ENCODE peak calls at places on chromosomes 7 and 10, in nine cellular contexts. T is IMR-90; E is RWPE1; Y is adrenal gland; X is mesenchymal stem cell; V is endodermal cell; J is kidney; U is CD4-positive, CD25-positive, alpha-beta regulatory T cell; C is dorsolateral prefrontal cortex. O is an unnamed sample.

GRCh38 chr10:93085272-93085859 is 11.7 kb downstream of the CYP26A1 start:
- DNase-seq in V (no peak), E (no peak), X (no peak), T (no peak), C (no peak), Y (no peak), U (no peak), J (no peak), O (no peak)

GRCh38 chr7:30594055-30594539 is 581 bp upstream of the GARS1 start:
- DNase-seq in C (no peak), E (peak), X (no peak), V (peak), T (peak), U (peak), Y (peak), J (peak), O (no peak)

GRCh38 chr7:37096341-37096740 is 352.3 kb downstream of the ELMO1 start:
- DNase-seq in U (no peak), T (no peak), C (no peak), J (no peak), E (peak), X (no peak), V (no peak), Y (no peak), O (no peak)

GRCh38 chr10:5971886-5972285 is 5.5 kb downstream of the IL15RA start:
- DNase-seq in J (no peak), U (no peak), V (no peak), Y (no peak), E (no peak), T (no peak), C (no peak), X (no peak), O (no peak)

GRCh38 chr7:139860090-139860773 is 31.2 kb downstream of the TBXAS1 start:
- DNase-seq in T (no peak), U (no peak), E (no peak), C (no peak), X (no peak), V (no peak), J (no peak), Y (peak), O (no peak)

GRCh38 chr10:127910464-127910770 is 3.5 kb downstream of the PTPRE start:
- DNase-seq in E (no peak), U (no peak), J (no peak), T (no peak), Y (no peak), C (no peak), X (peak), V (no peak), O (no peak)

GRCh38 chr7:150947761-150948680 is 30.1 kb downstream of the KCNH2 start:
- DNase-seq in U (no peak), E (no peak), V (no peak), T (no peak), J (peak), Y (peak), X (no peak), C (peak), O (no peak)

GRCh38 chr10:127928021-127928806 is 21.3 kb downstream of the PTPRE start:
- DNase-seq in U (no peak), Y (no peak), C (no peak), X (peak), V (no peak), T (peak), E (no peak), J (no peak), O (no peak)

GRCh38 chr7:724298-724697 is 2.2 kb upstream of the DNAAF5 start:
- DNase-seq in E (no peak), T (no peak), U (no peak), V (no peak), J (no peak), C (no peak), Y (no peak), X (no peak), O (no peak)

GRCh38 chr10:92530421-92530820 is 43.5 kb downstream of the IDE start:
- DNase-seq in E (no peak), T (peak), J (no peak), U (no peak), X (no peak), Y (no peak), C (no peak), V (no peak), O (no peak)

GRCh38 chr10:78973901-78974408 is 94.8 kb upstream of the ZMIZ1 start:
- DNase-seq in J (peak), E (peak), Y (peak), V (peak), X (no peak), C (peak), U (peak), T (peak), O (no peak)

GRCh38 chr7:99109108-99110051 is 34.5 kb downstream of the SMURF1 start:
- DNase-seq in U (no peak), J (no peak), Y (no peak), T (peak), X (peak), C (no peak), V (no peak), E (no peak), O (no peak)

GRCh38 chr10:132140167-132140925 is 46.4 kb upstream of the DPYSL4 start:
- DNase-seq in Y (peak), E (no peak), V (no peak), U (no peak), T (no peak), X (no peak), C (peak), J (peak), O (no peak)

GRCh38 chr10:126842836-126843235 is 62.4 kb upstream of the DOCK1 start:
- DNase-seq in C (no peak), U (no peak), Y (no peak), E (no peak), J (no peak), X (no peak), V (peak), T (no peak), O (no peak)

GRCh38 chr10:104333037-104333727 is 5.1 kb downstream of the ITPRIP start:
- DNase-seq in J (no peak), T (no peak), U (peak), E (no peak), V (peak), C (no peak), X (no peak), Y (no peak), O (no peak)

GRCh38 chr10:115958043-115958442 is 315.0 kb downstream of the GFRA1 start:
- DNase-seq in U (no peak), Y (no peak), X (no peak), T (no peak), J (no peak), E (no peak), C (no peak), V (no peak), O (no peak)

GRCh38 chr10:6095810-6096209 is 7.0 kb downstream of the RBM17 start:
- DNase-seq in J (no peak), Y (no peak), T (no peak), E (no peak), C (no peak), V (no peak), U (no peak), X (no peak), O (no peak)

GRCh38 chr7:149778696-149779501 is 5.5 kb upstream of the ZNF467 start:
- DNase-seq in C (no peak), U (no peak), J (peak), V (no peak), Y (no peak), E (no peak), X (no peak), T (no peak), O (no peak)

GRCh38 chr7:101088069-101088425 is 2.8 kb downstream of the TRIM56 start:
- DNase-seq in Y (no peak), E (no peak), J (no peak), X (no peak), V (no peak), T (no peak), U (no peak), C (no peak), O (no peak)

GRCh38 chr7:155811895-155812761 is at the start of gene SHH:
- DNase-seq in V (peak), J (peak), Y (no peak), U (no peak), C (no peak), X (peak), E (no peak), T (peak), O (no peak)

GRCh38 chr10:17586741-17587720 is 30.1 kb downstream of the HACD1 start:
- DNase-seq in V (no peak), C (no peak), T (peak), U (no peak), X (no peak), Y (no peak), J (no peak), E (no peak), O (no peak)

GRCh38 chr7:21542891-21543527 is at the start of gene DNAH11:
- DNase-seq in J (peak), X (peak), U (no peak), E (peak), T (no peak), V (peak), C (no peak), Y (peak), O (no peak)

GRCh38 chr7:46705416-46706255 is 784.6 kb upstream of the IGFBP3 start:
- DNase-seq in C (no peak), U (no peak), J (no peak), T (peak), X (no peak), E (no peak), V (no peak), Y (no peak), O (no peak)

GRCh38 chr7:105719395-105719794 is 138.1 kb upstream of the EFCAB10 start:
- DNase-seq in V (no peak), J (no peak), Y (peak), C (no peak), T (no peak), E (no peak), X (no peak), U (no peak), O (no peak)

GRCh38 chr10:77643795-77644468 is 6.3 kb upstream of the KCNMA1 start:
- DNase-seq in J (no peak), X (peak), V (peak), E (peak), U (no peak), Y (peak), T (peak), C (no peak), O (no peak)

GRCh38 chr7:159075563-159076238 is 69.0 kb downstream of the VIPR2 start:
- DNase-seq in U (no peak), Y (no peak), E (no peak), T (no peak), C (no peak), J (peak), X (no peak), V (peak), O (no peak)

GRCh38 chr7:152329469-152329868 is 106.3 kb downstream of the KMT2C start:
- DNase-seq in U (no peak), E (no peak), Y (no peak), V (no peak), T (no peak), C (no peak), X (no peak), J (no peak), O (no peak)

GRCh38 chr10:84563868-84564267 is 235.5 kb downstream of the CCSER2 start:
- DNase-seq in C (no peak), J (no peak), V (no peak), U (no peak), E (no peak), X (no peak), T (no peak), Y (no peak), O (no peak)

GRCh38 chr10:49457686-49458085 is 61.8 kb upstream of the DRGX start:
- DNase-seq in J (no peak), C (no peak), Y (no peak), E (no peak), U (no peak), X (peak), V (no peak), T (peak), O (no peak)

GRCh38 chr10:123703195-123703790 is 37.1 kb downstream of the GPR26 start:
- DNase-seq in V (peak), T (no peak), Y (no peak), U (no peak), C (no peak), E (no peak), J (no peak), X (no peak), O (no peak)

DNA sequence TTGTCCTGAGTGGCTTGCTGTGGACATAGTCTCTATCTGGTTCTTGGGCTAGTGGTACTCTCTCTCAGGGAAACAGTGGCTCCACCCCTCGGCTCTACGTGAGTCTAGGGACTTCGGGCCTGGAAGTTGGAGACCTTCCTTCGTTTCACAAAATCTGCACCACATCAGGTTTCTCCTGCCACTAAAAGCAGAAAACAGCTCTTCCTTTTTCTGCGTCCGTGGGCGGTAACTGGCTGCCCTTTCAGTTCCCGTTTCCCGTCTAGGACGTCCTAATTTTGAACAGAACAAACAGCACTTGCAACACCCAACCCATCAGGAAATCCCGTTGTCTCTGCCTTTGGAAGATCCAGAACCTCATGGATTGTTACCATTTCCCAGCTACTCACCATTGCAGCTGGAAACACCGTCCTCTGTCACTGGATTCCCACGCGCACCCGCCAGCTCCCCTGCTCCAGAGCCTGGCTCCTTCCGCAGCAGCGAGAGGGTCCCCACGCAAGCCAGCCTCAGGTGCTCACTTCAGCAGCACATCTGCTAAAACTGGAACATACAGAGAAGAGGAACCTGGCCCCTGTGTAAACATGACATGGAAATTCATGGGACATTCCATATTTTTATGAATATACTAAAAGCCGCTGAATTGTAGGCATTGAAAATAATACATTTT is 311.4 kb upstream of the AKR1E2 start:
- DNase-seq in T (no peak), E (no peak), C (no peak), U (no peak), J (peak), Y (peak), V (no peak), X (no peak), O (no peak)
- H3K27ac ChIP-seq in T (no peak), E (no peak), C (peak), U (no peak), J (peak), Y (peak), V (no peak), X (no peak), O (peak)

GRCh38 chr10:15244635-15245197 is 76.2 kb upstream of the NMT2 start:
- DNase-seq in Y (no peak), V (no peak), J (no peak), T (no peak), U (no peak), X (no peak), C (no peak), E (no peak), O (no peak)

GRCh38 chr10:15236340-15236739 is 67.8 kb upstream of the NMT2 start:
- DNase-seq in X (peak), V (no peak), J (no peak), Y (no peak), U (no peak), C (no peak), T (no peak), E (no peak), O (no peak)

GRCh38 chr10:15237351-15237750 is 68.9 kb upstream of the NMT2 start:
- DNase-seq in X (peak), J (no peak), Y (no peak), E (peak), U (no peak), V (no peak), C (no peak), T (peak), O (peak)

GRCh38 chr10:15238553-15239335 is 70.3 kb upstream of the NMT2 start:
- DNase-seq in U (no peak), C (no peak), Y (no peak), T (peak), V (no peak), X (peak), E (no peak), J (no peak), O (no peak)
- H3K27ac ChIP-seq in U (no peak), C (peak), Y (no peak), T (no peak), V (peak), X (no peak), E (no peak), J (no peak), O (no peak)

GRCh38 chr7:111499027-111499426 is 63.3 kb downstream of the IMMP2L start:
- DNase-seq in Y (no peak), V (no peak), E (peak), X (peak), J (no peak), C (no peak), T (peak), U (no peak), O (no peak)
- H3K27ac ChIP-seq in Y (no peak), V (no peak), E (no peak), X (no peak), J (no peak), C (peak), T (no peak), U (no peak), O (no peak)

DNA sequence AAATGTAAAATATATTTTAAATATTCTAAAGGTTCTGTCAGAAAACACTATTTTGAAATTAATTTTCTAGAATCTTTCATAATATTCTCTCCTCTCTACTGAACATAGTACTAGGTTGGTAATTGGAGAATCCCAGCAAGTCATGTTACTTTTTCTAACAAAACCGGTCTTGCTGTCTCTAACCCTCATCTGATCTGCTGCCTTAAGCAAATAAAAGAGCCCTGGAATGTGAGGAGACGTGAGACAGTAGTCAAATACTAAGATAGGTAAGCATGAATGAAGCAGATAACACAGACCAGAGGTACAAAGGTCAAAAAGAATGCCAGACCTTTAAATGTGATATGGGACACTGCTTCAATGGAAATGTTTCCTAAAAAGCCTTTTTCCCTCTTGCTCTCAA is 462.4 kb upstream of the NUPR2 start:
- DNase-seq in J (no peak), E (no peak), C (no peak), T (no peak), V (no peak), X (no peak), U (no peak), Y (no peak), O (no peak)
- H3K27ac ChIP-seq in J (no peak), E (no peak), C (no peak), T (no peak), V (no peak), X (no peak), U (no peak), Y (no peak), O (no peak)

GRCh38 chr7:48035301-48035966 is at the start of gene C7orf57:
- DNase-seq in Y (peak), E (peak), T (peak), V (peak), U (peak), C (peak), J (peak), X (peak), O (peak)
- H3K27ac ChIP-seq in Y (no peak), E (peak), T (no peak), V (no peak), U (no peak), C (no peak), J (no peak), X (no peak), O (no peak)

GRCh38 chr7:4768597-4769569 is 6.5 kb upstream of the AP5Z1 start:
- DNase-seq in V (no peak), E (no peak), J (no peak), C (no peak), T (no peak), U (no peak), X (no peak), Y (peak), O (no peak)

GRCh38 chr7:4772306-4772705 is 3.1 kb upstream of the AP5Z1 start:
- DNase-seq in T (no peak), Y (no peak), J (no peak), X (no peak), U (no peak), C (no peak), E (no peak), V (no peak), O (no peak)

GRCh38 chr7:4771737-4772136 is 3.7 kb upstream of the AP5Z1 start:
- DNase-seq in Y (no peak), U (no peak), X (no peak), E (no peak), J (no peak), V (no peak), T (no peak), C (no peak), O (no peak)

GRCh38 chr7:4770886-4771285 is 4.5 kb upstream of the AP5Z1 start:
- DNase-seq in C (no peak), X (no peak), Y (no peak), V (no peak), E (no peak), U (no peak), T (no peak), J (no peak), O (no peak)

GRCh38 chr7:4769753-4770152 is 5.7 kb upstream of the AP5Z1 start:
- DNase-seq in V (no peak), E (no peak), X (no peak), Y (no peak), J (no peak), C (no peak), T (peak), U (no peak), O (no peak)
- H3K27ac ChIP-seq in V (no peak), E (peak), X (no peak), Y (no peak), J (no peak), C (no peak), T (no peak), U (no peak), O (no peak)

DNA sequence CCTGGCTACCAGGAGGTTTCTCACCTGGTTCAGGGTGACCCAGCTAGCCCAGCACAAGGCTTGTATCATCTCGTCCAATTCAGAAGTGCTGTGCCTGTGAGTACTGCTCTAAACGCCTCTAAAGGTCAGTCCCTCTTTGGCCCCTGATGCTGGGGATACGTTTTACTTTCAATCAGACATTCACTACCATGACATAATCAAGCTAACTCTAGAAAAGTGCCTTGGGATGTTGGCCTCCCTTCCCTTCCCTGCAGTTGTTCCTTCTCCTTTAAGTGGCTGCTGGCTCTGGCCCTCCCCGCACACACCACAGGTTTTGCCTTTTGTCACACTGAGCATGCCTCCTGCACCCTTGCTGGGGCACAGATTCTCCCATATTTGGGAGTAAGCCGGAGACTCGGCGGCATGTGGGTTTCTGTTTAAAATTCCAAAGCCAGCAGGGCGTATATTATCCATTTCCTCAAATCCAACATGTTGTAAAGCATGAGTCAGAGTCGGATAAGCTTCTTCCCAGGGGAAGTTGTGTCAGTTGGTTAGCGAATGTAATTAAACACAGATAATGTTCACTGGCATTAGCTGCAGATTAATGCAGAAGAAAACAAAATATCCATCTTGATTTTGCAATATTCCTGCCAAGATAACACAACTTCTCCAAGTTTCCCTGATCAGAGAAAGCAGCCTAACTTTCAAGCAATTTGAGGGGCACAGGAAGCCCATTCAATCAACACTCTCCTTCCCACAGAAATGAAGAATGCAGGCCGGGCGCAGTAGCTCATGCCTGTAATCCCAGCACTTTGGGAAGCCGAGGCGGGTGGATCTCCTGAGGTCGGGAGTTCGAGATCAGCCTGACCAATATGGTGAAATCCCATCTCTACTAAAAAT is 31.8 kb upstream of the VCL start:
- DNase-seq in U (no peak), E (peak), C (no peak), Y (peak), T (peak), V (peak), X (peak), J (peak), O (peak)
- H3K27ac ChIP-seq in U (no peak), E (peak), C (peak), Y (peak), T (peak), V (peak), X (peak), J (peak), O (peak)

O was measured in thoracic aorta.